ENCODE peak calls at places on chromosomes 6 and 20, in nine cellular contexts. One of them, this sample, is unnamed.

GRCh38 chr20:1868856-1869255 is 26.4 kb upstream of the SIRPA start:
- DNase-seq in fibroblast of mammary gland: peak
- DNase-seq in G401: no peak
- DNase-seq in heart right ventricle: no peak
- DNase-seq in choroid plexus epithelial cell: peak
- DNase-seq in T-helper 17 cell: no peak
- DNase-seq in HTR-8/SVneo: no peak
- DNase-seq in CD4-positive, CD25-positive, alpha-beta regulatory T cell: no peak
- DNase-seq in upper lobe of right lung: no peak
- DNase-seq in this sample: no peak

GRCh38 chr6:113433506-113433991 is 423.6 kb upstream of the MARCKS start:
- DNase-seq in choroid plexus epithelial cell: peak
- DNase-seq in fibroblast of mammary gland: peak
- DNase-seq in upper lobe of right lung: peak
- DNase-seq in HTR-8/SVneo: no peak
- DNase-seq in G401: no peak
- DNase-seq in heart right ventricle: no peak
- DNase-seq in T-helper 17 cell: no peak
- DNase-seq in CD4-positive, CD25-positive, alpha-beta regulatory T cell: no peak
- DNase-seq in this sample: peak

GRCh38 chr20:62765021-62765420 is 31.3 kb upstream of the MRGBP start:
- DNase-seq in heart right ventricle: no peak
- DNase-seq in CD4-positive, CD25-positive, alpha-beta regulatory T cell: no peak
- DNase-seq in fibroblast of mammary gland: no peak
- DNase-seq in HTR-8/SVneo: no peak
- DNase-seq in T-helper 17 cell: no peak
- DNase-seq in upper lobe of right lung: no peak
- DNase-seq in choroid plexus epithelial cell: no peak
- DNase-seq in G401: no peak
- DNase-seq in this sample: no peak

GRCh38 chr6:144064831-144065668 is 30.3 kb downstream of the SF3B5 start:
- DNase-seq in CD4-positive, CD25-positive, alpha-beta regulatory T cell: no peak
- DNase-seq in fibroblast of mammary gland: no peak
- DNase-seq in upper lobe of right lung: no peak
- DNase-seq in HTR-8/SVneo: no peak
- DNase-seq in heart right ventricle: no peak
- DNase-seq in G401: peak
- DNase-seq in T-helper 17 cell: no peak
- DNase-seq in choroid plexus epithelial cell: peak
- DNase-seq in this sample: no peak

GRCh38 chr20:3937618-3938017 is 48.4 kb downstream of the PANK2 start:
- DNase-seq in choroid plexus epithelial cell: no peak
- DNase-seq in CD4-positive, CD25-positive, alpha-beta regulatory T cell: no peak
- DNase-seq in upper lobe of right lung: no peak
- DNase-seq in T-helper 17 cell: no peak
- DNase-seq in HTR-8/SVneo: no peak
- DNase-seq in G401: no peak
- DNase-seq in heart right ventricle: no peak
- DNase-seq in fibroblast of mammary gland: no peak
- DNase-seq in this sample: no peak

GRCh38 chr6:66226099-66226498 is 519.1 kb upstream of the EYS start:
- DNase-seq in T-helper 17 cell: no peak
- DNase-seq in heart right ventricle: no peak
- DNase-seq in CD4-positive, CD25-positive, alpha-beta regulatory T cell: no peak
- DNase-seq in fibroblast of mammary gland: peak
- DNase-seq in choroid plexus epithelial cell: no peak
- DNase-seq in HTR-8/SVneo: no peak
- DNase-seq in upper lobe of right lung: no peak
- DNase-seq in G401: peak
- DNase-seq in this sample: no peak

GRCh38 chr6:36727491-36728021 is 29.9 kb downstream of the RAB44 start:
- DNase-seq in upper lobe of right lung: no peak
- DNase-seq in CD4-positive, CD25-positive, alpha-beta regulatory T cell: no peak
- DNase-seq in choroid plexus epithelial cell: peak
- DNase-seq in HTR-8/SVneo: no peak
- DNase-seq in heart right ventricle: peak
- DNase-seq in fibroblast of mammary gland: peak
- DNase-seq in G401: no peak
- DNase-seq in T-helper 17 cell: no peak
- DNase-seq in this sample: no peak

GRCh38 chr6:108621117-108621516 is 60.4 kb downstream of the FOXO3 start:
- DNase-seq in heart right ventricle: no peak
- DNase-seq in T-helper 17 cell: no peak
- DNase-seq in CD4-positive, CD25-positive, alpha-beta regulatory T cell: no peak
- DNase-seq in upper lobe of right lung: no peak
- DNase-seq in HTR-8/SVneo: peak
- DNase-seq in fibroblast of mammary gland: peak
- DNase-seq in G401: peak
- DNase-seq in choroid plexus epithelial cell: peak
- DNase-seq in this sample: peak

GRCh38 chr20:36805396-36805795 is 31.8 kb upstream of the DSN1 start:
- DNase-seq in HTR-8/SVneo: no peak
- DNase-seq in upper lobe of right lung: no peak
- DNase-seq in choroid plexus epithelial cell: no peak
- DNase-seq in CD4-positive, CD25-positive, alpha-beta regulatory T cell: no peak
- DNase-seq in heart right ventricle: no peak
- DNase-seq in T-helper 17 cell: no peak
- DNase-seq in fibroblast of mammary gland: no peak
- DNase-seq in G401: no peak
- DNase-seq in this sample: no peak

GRCh38 chr6:131101911-131102680 is 33.2 kb upstream of the AKAP7 start:
- DNase-seq in CD4-positive, CD25-positive, alpha-beta regulatory T cell: no peak
- DNase-seq in fibroblast of mammary gland: no peak
- DNase-seq in heart right ventricle: no peak
- DNase-seq in G401: no peak
- DNase-seq in upper lobe of right lung: no peak
- DNase-seq in HTR-8/SVneo: no peak
- DNase-seq in choroid plexus epithelial cell: peak
- DNase-seq in T-helper 17 cell: no peak
- DNase-seq in this sample: no peak

GRCh38 chr6:17574871-17575560 is 25.1 kb upstream of the FAM8A1 start:
- DNase-seq in G401: no peak
- DNase-seq in fibroblast of mammary gland: peak
- DNase-seq in upper lobe of right lung: no peak
- DNase-seq in choroid plexus epithelial cell: peak
- DNase-seq in T-helper 17 cell: no peak
- DNase-seq in HTR-8/SVneo: no peak
- DNase-seq in heart right ventricle: no peak
- DNase-seq in CD4-positive, CD25-positive, alpha-beta regulatory T cell: no peak
- DNase-seq in this sample: peak

GRCh38 chr6:56299916-56300315 is 52.5 kb upstream of the COL21A1 start:
- DNase-seq in fibroblast of mammary gland: no peak
- DNase-seq in HTR-8/SVneo: no peak
- DNase-seq in T-helper 17 cell: no peak
- DNase-seq in G401: no peak
- DNase-seq in CD4-positive, CD25-positive, alpha-beta regulatory T cell: no peak
- DNase-seq in heart right ventricle: no peak
- DNase-seq in choroid plexus epithelial cell: no peak
- DNase-seq in upper lobe of right lung: no peak
- DNase-seq in this sample: no peak

GRCh38 chr6:37357288-37357687 is 3.5 kb downstream of the RNF8 start:
- DNase-seq in CD4-positive, CD25-positive, alpha-beta regulatory T cell: no peak
- DNase-seq in HTR-8/SVneo: no peak
- DNase-seq in choroid plexus epithelial cell: peak
- DNase-seq in heart right ventricle: no peak
- DNase-seq in G401: no peak
- DNase-seq in upper lobe of right lung: no peak
- DNase-seq in fibroblast of mammary gland: no peak
- DNase-seq in T-helper 17 cell: no peak
- DNase-seq in this sample: no peak

GRCh38 chr6:7805088-7805756 is 79.3 kb downstream of the BMP6 start:
- DNase-seq in T-helper 17 cell: no peak
- DNase-seq in heart right ventricle: no peak
- DNase-seq in upper lobe of right lung: no peak
- DNase-seq in fibroblast of mammary gland: no peak
- DNase-seq in G401: no peak
- DNase-seq in choroid plexus epithelial cell: no peak
- DNase-seq in HTR-8/SVneo: no peak
- DNase-seq in CD4-positive, CD25-positive, alpha-beta regulatory T cell: no peak
- DNase-seq in this sample: no peak

GRCh38 chr20:2299301-2299700 is 3.5 kb downstream of the TGM3 start:
- DNase-seq in CD4-positive, CD25-positive, alpha-beta regulatory T cell: no peak
- DNase-seq in upper lobe of right lung: peak
- DNase-seq in heart right ventricle: no peak
- DNase-seq in fibroblast of mammary gland: no peak
- DNase-seq in G401: no peak
- DNase-seq in choroid plexus epithelial cell: no peak
- DNase-seq in T-helper 17 cell: no peak
- DNase-seq in HTR-8/SVneo: no peak
- DNase-seq in this sample: no peak

GRCh38 chr20:3282271-3283221 is 43.6 kb upstream of the SLC4A11 start:
- DNase-seq in CD4-positive, CD25-positive, alpha-beta regulatory T cell: no peak
- DNase-seq in HTR-8/SVneo: no peak
- DNase-seq in fibroblast of mammary gland: no peak
- DNase-seq in choroid plexus epithelial cell: peak
- DNase-seq in upper lobe of right lung: no peak
- DNase-seq in G401: no peak
- DNase-seq in T-helper 17 cell: no peak
- DNase-seq in heart right ventricle: no peak
- DNase-seq in this sample: no peak

GRCh38 chr6:41255638-41256246 is 27.6 kb downstream of the TREML4 start:
- DNase-seq in T-helper 17 cell: no peak
- DNase-seq in G401: no peak
- DNase-seq in fibroblast of mammary gland: no peak
- DNase-seq in choroid plexus epithelial cell: no peak
- DNase-seq in heart right ventricle: no peak
- DNase-seq in CD4-positive, CD25-positive, alpha-beta regulatory T cell: no peak
- DNase-seq in upper lobe of right lung: no peak
- DNase-seq in HTR-8/SVneo: no peak
- DNase-seq in this sample: no peak

GRCh38 chr20:4973330-4974097 is 27.8 kb downstream of the SLC23A2 start:
- DNase-seq in CD4-positive, CD25-positive, alpha-beta regulatory T cell: peak
- DNase-seq in HTR-8/SVneo: no peak
- DNase-seq in T-helper 17 cell: no peak
- DNase-seq in G401: no peak
- DNase-seq in fibroblast of mammary gland: peak
- DNase-seq in heart right ventricle: peak
- DNase-seq in choroid plexus epithelial cell: peak
- DNase-seq in upper lobe of right lung: peak
- DNase-seq in this sample: peak

GRCh38 chr6:15996030-15996429 is 132.9 kb upstream of the MYLIP start:
- DNase-seq in T-helper 17 cell: no peak
- DNase-seq in fibroblast of mammary gland: peak
- DNase-seq in CD4-positive, CD25-positive, alpha-beta regulatory T cell: no peak
- DNase-seq in G401: no peak
- DNase-seq in choroid plexus epithelial cell: peak
- DNase-seq in upper lobe of right lung: no peak
- DNase-seq in heart right ventricle: no peak
- DNase-seq in HTR-8/SVneo: no peak
- DNase-seq in this sample: no peak

GRCh38 chr6:131931063-131931745 is 20.0 kb downstream of the CCN2 start:
- DNase-seq in CD4-positive, CD25-positive, alpha-beta regulatory T cell: no peak
- DNase-seq in heart right ventricle: no peak
- DNase-seq in upper lobe of right lung: no peak
- DNase-seq in fibroblast of mammary gland: no peak
- DNase-seq in HTR-8/SVneo: no peak
- DNase-seq in G401: no peak
- DNase-seq in choroid plexus epithelial cell: peak
- DNase-seq in T-helper 17 cell: no peak
- DNase-seq in this sample: peak

GRCh38 chr20:53934421-53935352 is 135.7 kb downstream of the BCAS1 start:
- DNase-seq in heart right ventricle: peak
- DNase-seq in G401: no peak
- DNase-seq in HTR-8/SVneo: peak
- DNase-seq in CD4-positive, CD25-positive, alpha-beta regulatory T cell: no peak
- DNase-seq in choroid plexus epithelial cell: peak
- DNase-seq in upper lobe of right lung: no peak
- DNase-seq in fibroblast of mammary gland: peak
- DNase-seq in T-helper 17 cell: no peak
- DNase-seq in this sample: peak

This sample was measured in fibroblast of gingiva.